ENCODE peak calls at places on chromosomes 6 and 20, in seven cellular contexts. L is heart left ventricle, Z is dorsolateral prefrontal cortex, M is foreskin fibroblast, F is H9, D is cardiac muscle cell, B is astrocyte of the spinal cord. U is an unnamed sample.

GRCh38 chr6:136158398-136158797 is 91.7 kb downstream of the MTFR2 start:
- DNase-seq in L (peak; percentile 63), Z (no peak), M (peak; percentile 8), F (no peak), D (peak; percentile 18), B (peak; percentile 15), U (no peak)

GRCh38 chr6:83270971-83271714 is 78.0 kb downstream of the RWDD2A start:
- DNase-seq in L (no peak), Z (no peak), M (peak; percentile 79), F (no peak), D (no peak), B (peak; percentile 82), U (no peak)

GRCh38 chr6:62283828-62284411 is 2.1 kb downstream of the KHDRBS2 start:
- DNase-seq in L (no peak), Z (no peak), M (peak; percentile 1), F (no peak), D (peak; percentile 51), B (peak; percentile 1), U (no peak)

GRCh38 chr6:46491201-46491788 is at the start of gene RCAN2:
- DNase-seq in L (peak; percentile 85), Z (peak; percentile 45), M (peak; percentile 82), F (peak; percentile 91), D (peak; percentile 92), B (peak; percentile 26), U (peak; percentile 86)

GRCh38 chr20:63235399-63235983 is at the start of gene BIRC7:
- DNase-seq in L (no peak), Z (no peak), M (no peak), F (no peak), D (no peak), B (no peak), U (peak; percentile 58)

GRCh38 chr6:25601797-25602679 is 50.0 kb upstream of the SCGN start:
- DNase-seq in L (no peak), Z (no peak), M (peak; percentile 76), F (no peak), D (peak; percentile 69), B (peak; percentile 66), U (no peak)

GRCh38 chr6:132153221-132153896 is 202.2 kb upstream of the CCN2 start:
- DNase-seq in L (no peak), Z (no peak), M (peak; percentile 90), F (no peak), D (no peak), B (peak; percentile 81), U (no peak)

GRCh38 chr6:170152111-170152926 is 138.6 kb downstream of the DLL1 start:
- DNase-seq in L (peak; percentile 84), Z (no peak), M (no peak), F (peak; percentile 70), D (no peak), B (peak; percentile 31), U (peak; percentile 54)

GRCh38 chr20:46709459-46710148 is at the start of gene SLC2A10:
- DNase-seq in L (peak; percentile 59), Z (no peak), M (peak; percentile 85), F (peak; percentile 65), D (peak; percentile 71), B (peak; percentile 47), U (peak; percentile 60)

GRCh38 chr20:23201658-23202057 is 115.5 kb upstream of the CD93 start:
- DNase-seq in L (no peak), Z (no peak), M (no peak), F (no peak), D (no peak), B (no peak), U (no peak)

GRCh38 chr20:23200413-23200812 is 114.3 kb upstream of the CD93 start:
- DNase-seq in L (no peak), Z (no peak), M (no peak), F (no peak), D (no peak), B (no peak), U (no peak)

GRCh38 chr20:23198815-23199214 is 112.7 kb upstream of the CD93 start:
- DNase-seq in L (no peak), Z (no peak), M (no peak), F (no peak), D (no peak), B (no peak), U (no peak)

GRCh38 chr20:23199356-23199755 is 113.2 kb upstream of the CD93 start:
- DNase-seq in L (no peak), Z (no peak), M (no peak), F (no peak), D (no peak), B (no peak), U (no peak)

DNA sequence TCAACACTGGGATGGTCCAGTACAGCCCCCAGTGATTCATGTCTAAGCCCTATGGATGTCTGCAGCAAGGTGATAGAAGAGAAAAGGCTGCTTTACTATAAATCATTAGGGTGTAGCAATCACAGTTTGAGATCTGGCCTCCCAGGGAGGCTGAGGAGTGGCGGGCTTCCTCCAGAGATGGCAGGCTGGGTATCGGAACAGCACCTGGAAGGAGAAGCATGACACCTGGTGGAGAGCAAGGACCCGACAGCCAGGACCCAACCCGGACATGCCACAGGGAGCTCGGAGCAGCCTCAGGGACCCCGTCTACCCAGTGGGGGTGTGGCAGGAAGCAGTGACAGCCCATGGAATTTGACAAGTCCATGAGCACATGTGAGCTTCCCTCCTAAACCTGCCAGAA is 114.8 kb upstream of the CD93 start:
- DNase-seq in L (peak; percentile 50), Z (no peak), M (peak; percentile 20), F (peak; percentile 84), D (peak; percentile 58), B (peak; percentile 6), U (no peak)
- TF ChIP-seq CTCF in L (peak; percentile 16), Z (no peak), M (peak; percentile 19), F (peak; percentile 80), D (peak; percentile 34), B (peak; percentile 57), U (no peak)

GRCh38 chr20:40471261-40471629 is 217.8 kb downstream of the MAFB start:
- DNase-seq in L (no peak), Z (no peak), M (no peak), F (peak; percentile 65), D (peak; percentile 69), B (no peak), U (no peak)
- TF ChIP-seq CTCF in L (no peak), Z (no peak), M (no peak), F (peak; percentile 69), D (no peak), B (peak; percentile 17), U (no peak)

DNA sequence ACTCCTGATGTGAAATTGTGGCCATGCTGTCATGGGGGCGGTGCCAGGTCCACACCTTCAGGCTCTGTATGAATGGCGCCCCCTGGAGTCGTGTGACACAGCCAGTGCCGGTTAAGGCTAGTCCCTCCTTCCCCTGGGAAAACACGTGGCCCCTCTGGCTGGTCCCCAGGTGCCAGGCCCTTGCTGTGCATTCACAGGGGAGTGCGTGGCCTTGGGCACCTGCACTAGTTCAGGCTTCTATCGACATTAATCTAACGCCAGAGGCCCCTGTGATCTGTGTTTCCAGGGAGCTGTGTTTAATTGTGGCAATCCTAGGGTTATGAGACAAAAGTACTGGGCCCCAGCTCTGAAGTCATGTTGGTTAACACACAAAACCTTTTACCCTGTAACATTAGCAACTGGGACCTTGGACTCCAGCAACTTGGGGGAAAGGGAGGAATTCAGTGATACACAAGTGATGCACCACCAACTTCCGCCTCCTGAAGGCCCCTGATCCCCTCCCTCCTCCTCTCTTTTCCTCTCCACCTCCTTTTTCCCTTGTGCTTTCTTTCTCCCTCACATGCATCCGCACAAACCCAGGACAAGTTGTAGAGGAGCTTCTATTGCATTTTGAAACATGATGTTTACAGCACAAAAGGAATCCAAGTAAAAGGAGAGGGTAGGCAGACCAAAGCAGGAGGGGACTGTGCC is 74.0 kb downstream of the SSR1 start:
- DNase-seq in L (peak; percentile 85), Z (peak; percentile 50), M (peak; percentile 77), F (peak; percentile 89), D (peak; percentile 90), B (peak; percentile 68), U (peak; percentile 85)
- TF ChIP-seq CTCF in L (peak; percentile 52), Z (peak; percentile 69), M (peak; percentile 56), F (peak; percentile 83), D (peak; percentile 56), B (peak; percentile 74), U (peak; percentile 84)

GRCh38 chr6:118641042-118641441 is 10.3 kb downstream of the CEP85L start:
- DNase-seq in L (no peak), Z (no peak), M (no peak), F (no peak), D (no peak), B (no peak), U (no peak)

GRCh38 chr6:118646977-118647376 is 4.4 kb downstream of the CEP85L start:
- DNase-seq in L (no peak), Z (no peak), M (no peak), F (no peak), D (no peak), B (no peak), U (no peak)

GRCh38 chr6:118648866-118649554 is 2.4 kb downstream of the CEP85L start:
- DNase-seq in L (no peak), Z (no peak), M (peak; percentile 70), F (no peak), D (no peak), B (no peak), U (no peak)

GRCh38 chr6:118644007-118644406 is 7.4 kb downstream of the CEP85L start:
- DNase-seq in L (no peak), Z (no peak), M (peak; percentile 30), F (no peak), D (no peak), B (peak; percentile 24), U (no peak)

DNA sequence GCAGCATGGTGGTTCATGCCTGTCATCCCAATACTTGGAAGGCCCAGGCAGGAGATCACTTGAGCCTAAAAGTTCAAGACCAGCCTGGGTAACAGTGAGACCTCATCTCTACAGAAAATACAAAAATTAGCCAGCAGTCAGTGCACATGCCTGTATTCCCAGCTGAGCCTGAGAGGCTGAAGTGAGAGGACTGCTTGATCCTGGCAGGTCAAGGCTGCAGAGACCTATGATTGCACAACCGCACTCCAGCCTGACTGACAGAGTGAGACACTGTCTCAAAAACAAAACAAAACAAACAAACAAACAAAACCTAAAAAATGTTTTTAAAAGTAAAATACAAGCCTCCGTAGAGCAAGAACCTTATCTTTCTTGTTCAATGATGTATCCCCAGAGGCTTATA is 6.0 kb downstream of the CEP85L start:
- DNase-seq in L (no peak), Z (no peak), M (no peak), F (no peak), D (no peak), B (no peak), U (no peak)
- TF ChIP-seq CTCF in L (no peak), Z (no peak), M (no peak), F (no peak), D (no peak), B (no peak), U (no peak)

GRCh38 chr6:103798166-103798565 is 1061.6 kb downstream of the HACE1 start:
- DNase-seq in L (no peak), Z (no peak), M (no peak), F (no peak), D (no peak), B (no peak), U (no peak)

GRCh38 chr6:103800131-103800670 is 1059.5 kb downstream of the HACE1 start:
- DNase-seq in L (no peak), Z (no peak), M (no peak), F (no peak), D (no peak), B (no peak), U (no peak)

GRCh38 chr6:103797738-103798137 is 1062.0 kb downstream of the HACE1 start:
- DNase-seq in L (no peak), Z (no peak), M (no peak), F (no peak), D (no peak), B (no peak), U (no peak)
- TF ChIP-seq CTCF in L (no peak), Z (peak; percentile 31), M (no peak), F (peak; percentile 79), D (peak; percentile 34), B (peak; percentile 48), U (peak; percentile 67)